ENCODE peak calls at places on chromosomes 12 and 14, in nine cellular contexts. B, H, A, I, N, K, D, T and L are unnamed samples.

GRCh38 chr14:95096476-95096875 is 60.9 kb downstream of the DICER1 start:
- DNase-seq in B (no peak), H (no peak), A (no peak), I (no peak), N (no peak), K (no peak), D (no peak), T (no peak), L (no peak)

GRCh38 chr12:128613821-128614220 is 209.9 kb downstream of the SLC15A4 start:
- DNase-seq in B (no peak), H (no peak), A (no peak), I (no peak), N (no peak), K (no peak), D (no peak), T (no peak), L (no peak)

GRCh38 chr12:96907681-96908163 is 665 bp downstream of the NEDD1 start:
- DNase-seq in B (no peak), H (peak), A (no peak), I (no peak), N (no peak), K (peak), D (peak), T (peak), L (no peak)

GRCh38 chr12:131140697-131141096 is 187.0 kb downstream of the ADGRD1 start:
- DNase-seq in B (no peak), H (no peak), A (no peak), I (no peak), N (no peak), K (no peak), D (no peak), T (no peak), L (no peak)

GRCh38 chr12:100755186-100755585 is 39.4 kb upstream of the ANO4 start:
- DNase-seq in B (no peak), H (no peak), A (no peak), I (no peak), N (no peak), K (no peak), D (no peak), T (no peak), L (no peak)

GRCh38 chr14:94342334-94342934 is 19.3 kb upstream of the SERPINA6 start:
- DNase-seq in B (no peak), H (peak), A (peak), I (no peak), N (no peak), K (peak), D (no peak), T (no peak), L (peak)

GRCh38 chr12:94140556-94140955 is 7.8 kb upstream of the PLXNC1 start:
- DNase-seq in B (no peak), H (no peak), A (no peak), I (peak), N (peak), K (no peak), D (no peak), T (peak), L (no peak)

GRCh38 chr12:109346920-109347319 is 780 bp upstream of the MYO1H start:
- DNase-seq in B (no peak), H (no peak), A (no peak), I (peak), N (no peak), K (no peak), D (no peak), T (no peak), L (no peak)

GRCh38 chr12:79927772-79928474 is 7.0 kb downstream of the PPP1R12A start:
- DNase-seq in B (no peak), H (no peak), A (no peak), I (no peak), N (no peak), K (no peak), D (peak), T (no peak), L (no peak)

GRCh38 chr12:48032597-48032996 is 28.3 kb upstream of the COL2A1 start:
- DNase-seq in B (no peak), H (no peak), A (no peak), I (no peak), N (no peak), K (no peak), D (no peak), T (no peak), L (no peak)

GRCh38 chr12:54304187-54304810 is 3.5 kb upstream of the NFE2 start:
- DNase-seq in B (no peak), H (no peak), A (no peak), I (peak), N (no peak), K (no peak), D (no peak), T (no peak), L (peak)

GRCh38 chr14:76498976-76499375 is 123.0 kb downstream of the ESRRB start:
- DNase-seq in B (no peak), H (no peak), A (no peak), I (no peak), N (no peak), K (no peak), D (no peak), T (no peak), L (no peak)

GRCh38 chr12:31324116-31324844 is 1.7 kb downstream of the SINHCAF start:
- DNase-seq in B (peak), H (peak), A (peak), I (peak), N (peak), K (peak), D (peak), T (peak), L (peak)

GRCh38 chr12:65836419-65837197 is 12.3 kb downstream of the HMGA2 start:
- DNase-seq in B (no peak), H (no peak), A (no peak), I (no peak), N (no peak), K (no peak), D (no peak), T (no peak), L (no peak)

GRCh38 chr12:49225551-49226166 is 36.8 kb upstream of the TUBA1A start:
- DNase-seq in B (no peak), H (no peak), A (no peak), I (no peak), N (no peak), K (peak), D (no peak), T (no peak), L (no peak)

GRCh38 chr14:58599707-58600106 is 38.1 kb upstream of the DACT1 start:
- DNase-seq in B (no peak), H (no peak), A (no peak), I (no peak), N (no peak), K (no peak), D (no peak), T (no peak), L (no peak)

GRCh38 chr12:62692884-62693283 is 226.3 kb downstream of the MON2 start:
- DNase-seq in B (no peak), H (no peak), A (no peak), I (no peak), N (no peak), K (peak), D (no peak), T (no peak), L (no peak)

GRCh38 chr14:23380197-23381016 is 3.6 kb downstream of the CMTM5 start:
- DNase-seq in B (no peak), H (no peak), A (no peak), I (no peak), N (no peak), K (no peak), D (no peak), T (no peak), L (no peak)

GRCh38 chr12:109544955-109545531 is 28.3 kb downstream of the MMAB start:
- DNase-seq in B (peak), H (no peak), A (no peak), I (no peak), N (no peak), K (no peak), D (no peak), T (no peak), L (no peak)

GRCh38 chr12:98228619-98229538 is 286.5 kb upstream of the TMPO start:
- DNase-seq in B (no peak), H (no peak), A (peak), I (no peak), N (no peak), K (no peak), D (no peak), T (no peak), L (no peak)

GRCh38 chr12:11580125-11580751 is 69.2 kb upstream of the ETV6 start:
- DNase-seq in B (no peak), H (peak), A (no peak), I (no peak), N (no peak), K (peak), D (no peak), T (no peak), L (peak)

GRCh38 chr14:42930058-42930457 is 1323.4 kb downstream of the LRFN5 start:
- DNase-seq in B (no peak), H (no peak), A (peak), I (no peak), N (no peak), K (no peak), D (no peak), T (peak), L (no peak)

GRCh38 chr12:339557-340195 is 49.4 kb downstream of the KDM5A start:
- DNase-seq in B (no peak), H (no peak), A (no peak), I (no peak), N (no peak), K (no peak), D (no peak), T (no peak), L (no peak)

GRCh38 chr14:102911541-102911951 is 10.9 kb upstream of the AMN start:
- DNase-seq in B (no peak), H (no peak), A (no peak), I (no peak), N (no peak), K (no peak), D (no peak), T (peak), L (no peak)

GRCh38 chr12:67482751-67483661 is 165.5 kb upstream of the DYRK2 start:
- DNase-seq in B (peak), H (no peak), A (peak), I (no peak), N (peak), K (peak), D (peak), T (peak), L (peak)

GRCh38 chr12:12922191-12922616 is 29.8 kb downstream of the GPRC5D start:
- DNase-seq in B (no peak), H (peak), A (no peak), I (no peak), N (no peak), K (no peak), D (no peak), T (no peak), L (no peak)

GRCh38 chr12:74537126-74537706 is 419 bp upstream of the ATXN7L3B start:
- DNase-seq in B (peak), H (peak), A (peak), I (no peak), N (no peak), K (no peak), D (no peak), T (no peak), L (no peak)

GRCh38 chr14:69036757-69037506 is 57.8 kb upstream of the ACTN1 start:
- DNase-seq in B (no peak), H (no peak), A (no peak), I (no peak), N (no peak), K (no peak), D (no peak), T (no peak), L (no peak)

GRCh38 chr12:123064356-123064755 is 83.9 kb downstream of the ARL6IP4 start:
- DNase-seq in B (no peak), H (no peak), A (no peak), I (no peak), N (no peak), K (no peak), D (no peak), T (no peak), L (no peak)

GRCh38 chr12:122994140-122994675 is 13.7 kb downstream of the ARL6IP4 start:
- DNase-seq in B (no peak), H (no peak), A (no peak), I (no peak), N (no peak), K (no peak), D (no peak), T (no peak), L (no peak)

GRCh38 chr12:47105914-47106674 is 26.3 kb upstream of the AMIGO2 start:
- DNase-seq in B (peak), H (no peak), A (peak), I (no peak), N (no peak), K (no peak), D (no peak), T (no peak), L (no peak)

GRCh38 chr12:17020765-17021164 is 414.8 kb upstream of the LMO3 start:
- DNase-seq in B (no peak), H (no peak), A (no peak), I (no peak), N (no peak), K (no peak), D (no peak), T (no peak), L (no peak)

GRCh38 chr12:3732901-3733300 is 20.0 kb downstream of the CRACR2A start:
- DNase-seq in B (no peak), H (no peak), A (no peak), I (peak), N (no peak), K (no peak), D (no peak), T (no peak), L (no peak)

GRCh38 chr14:28769358-28769757 is 2.8 kb downstream of the FOXG1 start:
- DNase-seq in B (no peak), H (no peak), A (no peak), I (no peak), N (no peak), K (no peak), D (no peak), T (no peak), L (no peak)

GRCh38 chr12:100862600-100863149 is 68.1 kb downstream of the ANO4 start:
- DNase-seq in B (no peak), H (no peak), A (no peak), I (no peak), N (no peak), K (no peak), D (no peak), T (no peak), L (no peak)

GRCh38 chr12:130506844-130507243 is 169.2 kb downstream of the PIWIL1 start:
- DNase-seq in B (no peak), H (no peak), A (no peak), I (no peak), N (no peak), K (no peak), D (no peak), T (no peak), L (no peak)